ENCODE peak calls at places on chromosomes 3 and 15, in four cellular contexts. W, X, B and U are unnamed samples.

GRCh38 chr3:193982258-193982659 is 153.7 kb upstream of the HES1 start:
- DNase-seq in W (no peak), X (no peak), B (no peak), U (no peak)

GRCh38 chr3:70264122-70264780 is 48.2 kb downstream of the MDFIC2 start:
- DNase-seq in W (no peak), X (no peak), B (no peak), U (peak; percentile 69)

GRCh38 chr3:155407331-155407730 is 113.8 kb upstream of the STRIT1 start:
- DNase-seq in W (no peak), X (no peak), B (no peak), U (no peak)

GRCh38 chr3:193730976-193731375 is 138.0 kb downstream of the OPA1 start:
- DNase-seq in W (no peak), X (no peak), B (no peak), U (no peak)

GRCh38 chr15:52362497-52362896 is 66.9 kb upstream of the MYO5C start:
- DNase-seq in W (no peak), X (no peak), B (no peak), U (no peak)

GRCh38 chr3:141115752-141116541 is 64.8 kb downstream of the SPSB4 start:
- DNase-seq in W (no peak), X (no peak), B (no peak), U (no peak)

GRCh38 chr15:79160211-79160610 is 69.6 kb upstream of the RASGRF1 start:
- DNase-seq in W (no peak), X (no peak), B (no peak), U (no peak)

GRCh38 chr15:42903388-42904324 is 16.9 kb downstream of the TTBK2 start:
- DNase-seq in W (no peak), X (no peak), B (no peak), U (no peak)

GRCh38 chr3:183455064-183455463 is 26.6 kb upstream of the MCF2L2 start:
- DNase-seq in W (no peak), X (no peak), B (no peak), U (peak; percentile 30)

GRCh38 chr15:60376677-60377095 is 21.1 kb downstream of the ANXA2 start:
- DNase-seq in W (no peak), X (no peak), B (no peak), U (no peak)

GRCh38 chr3:14303336-14304100 is 98.9 kb upstream of the SLC6A6 start:
- DNase-seq in W (no peak), X (no peak), B (no peak), U (no peak)

GRCh38 chr3:38843898-38844297 is 27.9 kb upstream of the SCN10A start:
- DNase-seq in W (peak; percentile 57), X (peak; percentile 54), B (no peak), U (peak; percentile 34)

GRCh38 chr3:194257030-194257657 is 94.0 kb downstream of the CPN2 start:
- DNase-seq in W (peak; percentile 67), X (no peak), B (no peak), U (no peak)

GRCh38 chr15:34802371-34802770 is 7.0 kb upstream of the ACTC1 start:
- DNase-seq in W (no peak), X (no peak), B (no peak), U (no peak)

GRCh38 chr3:16528581-16528993 is 15.1 kb upstream of the RFTN1 start:
- DNase-seq in W (no peak), X (no peak), B (no peak), U (no peak)

GRCh38 chr3:31610700-31611275 is 78.1 kb downstream of the STT3B start:
- DNase-seq in W (no peak), X (peak; percentile 30), B (no peak), U (peak; percentile 23)

GRCh38 chr3:163523375-163523774 is 1554.9 kb downstream of the SI start:
- DNase-seq in W (no peak), X (no peak), B (no peak), U (no peak)

GRCh38 chr15:49370782-49371181 is 52.3 kb upstream of the FGF7 start:
- DNase-seq in W (peak; percentile 26), X (no peak), B (no peak), U (no peak)

GRCh38 chr3:17995769-17996168 is 253.3 kb upstream of the TBC1D5 start:
- DNase-seq in W (no peak), X (no peak), B (no peak), U (no peak)

GRCh38 chr15:98440917-98441316 is 207.4 kb upstream of the IGF1R start:
- DNase-seq in W (no peak), X (no peak), B (no peak), U (no peak)

GRCh38 chr15:83682476-83683162 is 28.7 kb downstream of the ADAMTSL3 start:
- DNase-seq in W (no peak), X (no peak), B (no peak), U (no peak)

GRCh38 chr3:74592359-74592758 is 22.1 kb downstream of the CNTN3 start:
- DNase-seq in W (no peak), X (no peak), B (no peak), U (no peak)

GRCh38 chr3:170714562-170715535 is 129.0 kb upstream of the SLC7A14 start:
- DNase-seq in W (no peak), X (no peak), B (no peak), U (no peak)

GRCh38 chr3:170712798-170713197 is 126.9 kb upstream of the SLC7A14 start:
- DNase-seq in W (no peak), X (no peak), B (no peak), U (no peak)

GRCh38 chr3:170712336-170712735 is 126.5 kb upstream of the SLC7A14 start:
- DNase-seq in W (no peak), X (no peak), B (no peak), U (no peak)

GRCh38 chr3:170713648-170714047 is 127.8 kb upstream of the SLC7A14 start:
- DNase-seq in W (no peak), X (no peak), B (no peak), U (no peak)

GRCh38 chr3:170714151-170714550 is 128.3 kb upstream of the SLC7A14 start:
- DNase-seq in W (no peak), X (no peak), B (no peak), U (no peak)
- TF ChIP-seq NFIC in W (no peak), X (peak; percentile 55), B (no peak), U (no peak)

DNA sequence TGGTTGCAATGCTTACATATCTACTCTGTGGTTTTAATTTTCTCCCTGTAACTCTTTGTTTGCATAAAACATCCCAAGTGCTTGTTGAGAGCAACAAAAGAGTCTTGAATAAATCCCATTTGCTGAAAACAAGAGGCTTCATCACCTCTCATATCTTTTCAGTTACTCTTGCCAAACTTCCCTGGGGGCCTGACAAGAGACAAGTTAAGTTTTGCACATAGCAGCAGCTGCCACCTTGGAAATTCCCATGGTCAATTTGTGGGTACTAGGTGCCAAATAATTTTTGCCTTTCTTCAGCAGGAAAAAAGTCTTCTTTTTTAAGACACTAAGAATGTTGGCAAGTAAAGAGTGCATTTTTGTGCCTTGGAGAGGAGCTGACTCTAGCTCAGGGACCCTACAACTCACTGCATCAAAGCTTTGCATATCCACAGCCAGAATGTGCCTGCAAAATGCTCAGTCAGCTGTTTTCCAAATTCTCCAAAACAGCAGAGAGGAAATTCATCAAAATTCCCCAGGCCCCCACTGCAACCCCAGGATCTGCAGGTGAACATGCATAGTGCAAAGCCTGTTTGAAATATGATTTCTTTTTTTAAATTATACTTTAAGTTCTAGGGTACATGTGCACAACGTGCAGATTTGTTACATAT is 41.8 kb downstream of the COLQ start:
- DNase-seq in W (no peak), X (no peak), B (no peak), U (no peak)
- TF ChIP-seq NFIC in W (no peak), X (no peak), B (no peak), U (no peak)

GRCh38 chr3:160801386-160802118 is 45.5 kb downstream of the PPM1L start:
- DNase-seq in W (no peak), X (no peak), B (no peak), U (no peak)
- TF ChIP-seq NFIC in W (no peak), X (no peak), B (peak; percentile 84), U (no peak)

GRCh38 chr3:71584216-71585061 is 911 bp upstream of the FOXP1 start:
- DNase-seq in W (peak; percentile 83), X (peak; percentile 41), B (no peak), U (peak; percentile 68)

GRCh38 chr3:71587958-71588357 is 4.4 kb upstream of the FOXP1 start:
- DNase-seq in W (no peak), X (no peak), B (no peak), U (no peak)

GRCh38 chr3:71585126-71585525 is 1.6 kb upstream of the FOXP1 start:
- DNase-seq in W (peak; percentile 49), X (no peak), B (no peak), U (no peak)

GRCh38 chr3:71586810-71587242 is 3.3 kb upstream of the FOXP1 start:
- DNase-seq in W (no peak), X (no peak), B (no peak), U (no peak)

GRCh38 chr3:71585891-71586809 is 2.6 kb upstream of the FOXP1 start:
- DNase-seq in W (peak; percentile 45), X (peak; percentile 29), B (no peak), U (no peak)
- TF ChIP-seq NFIC in W (no peak), X (no peak), B (no peak), U (no peak)

DNA sequence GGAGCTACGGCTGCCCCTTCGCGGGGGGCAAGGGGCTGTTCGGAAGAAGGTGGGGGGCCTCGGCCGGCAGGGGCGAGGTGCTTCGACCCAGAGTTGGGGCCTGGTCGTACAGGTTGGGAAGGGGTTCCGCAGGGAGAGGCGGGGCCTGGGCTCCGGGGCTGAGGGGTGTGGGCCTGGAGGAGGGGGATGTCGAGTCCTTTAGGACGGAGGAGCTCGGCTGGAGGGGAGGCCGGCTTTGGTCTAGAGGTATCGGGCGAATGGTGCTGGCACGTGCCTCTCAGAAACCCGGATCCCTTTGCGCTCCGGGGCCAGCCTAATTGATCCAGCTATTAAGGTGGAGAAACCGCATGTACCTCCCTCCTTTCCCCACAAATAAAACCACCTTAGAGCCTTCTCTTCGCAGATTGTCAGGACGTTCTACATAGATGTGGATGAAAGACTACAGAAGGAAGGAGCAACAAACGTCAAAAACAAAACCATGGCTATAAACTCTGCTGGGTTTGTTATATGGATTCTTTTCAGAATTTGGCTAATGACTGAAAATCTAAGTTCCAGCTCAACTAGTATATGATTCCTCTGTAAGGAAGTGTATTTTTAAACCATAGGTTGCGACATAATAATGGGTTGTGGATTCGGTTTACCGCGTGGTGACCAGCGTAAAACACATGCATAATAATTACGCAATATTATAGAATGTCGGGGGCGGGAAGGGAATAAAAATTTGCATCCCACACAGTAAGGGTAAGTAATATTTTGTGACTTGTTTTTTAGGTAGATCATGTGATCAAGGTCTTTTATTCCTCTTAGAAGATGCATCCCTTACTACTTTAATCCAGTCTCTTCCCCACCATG is 644 bp upstream of the NGLY1 start:
- DNase-seq in W (peak; percentile 77), X (no peak), B (no peak), U (peak; percentile 30)
- TF ChIP-seq NFIC in W (no peak), X (no peak), B (no peak), U (no peak)